ENCODE peak calls at places on chromosome 13, in six cellular contexts. K, T, H, G, V and F are unnamed samples.

GRCh38 chr13:89783221-89783755 is 1564.2 kb upstream of the MIR17HG start:
- DNase-seq in V (no peak), H (no peak), G (no peak), K (no peak), T (no peak), F (no peak)

GRCh38 chr13:80841346-80841882 is 500.5 kb upstream of the SPRY2 start:
- DNase-seq in V (no peak), G (no peak), T (no peak), K (no peak), H (no peak), F (no peak)

GRCh38 chr13:72163671-72164070 is 296.7 kb upstream of the DACH1 start:
- DNase-seq in K (no peak), H (no peak), G (no peak), V (no peak), T (no peak), F (peak; percentile 45)

GRCh38 chr13:75691183-75691582 is 55.1 kb downstream of the LMO7 start:
- DNase-seq in G (no peak), K (no peak), T (no peak), V (no peak), H (no peak), F (no peak)

GRCh38 chr13:113123226-113124150 is 889 bp downstream of the F10 start:
- DNase-seq in V (no peak), T (no peak), G (no peak), H (no peak), K (no peak), F (no peak)

GRCh38 chr13:33677215-33677614 is 140.7 kb upstream of the RFC3 start:
- DNase-seq in K (no peak), H (no peak), V (no peak), G (no peak), T (no peak), F (no peak)

GRCh38 chr13:33758113-33758512 is 59.8 kb upstream of the RFC3 start:
- DNase-seq in V (no peak), K (no peak), T (no peak), H (no peak), G (no peak), F (no peak)

GRCh38 chr13:66446413-66446812 is 783.7 kb downstream of the PCDH9 start:
- DNase-seq in G (no peak), T (no peak), H (no peak), K (no peak), V (no peak), F (peak; percentile 78)